ENCODE peak calls at places on chromosomes 2 and 18, in seven cellular contexts. I, L, D, T, F, W and J are unnamed samples.

GRCh38 chr2:71941731-71942575 is 205.7 kb downstream of the CYP26B1 start:
- DNase-seq in W (no peak), D (peak; percentile 56), L (no peak), T (no peak), I (no peak), F (no peak), J (no peak)

GRCh38 chr2:121605820-121606733 is 43.2 kb downstream of the CLASP1 start:
- DNase-seq in D (no peak), L (no peak), W (no peak), F (no peak), I (no peak), T (no peak), J (no peak)

GRCh38 chr18:46518438-46518837 is 138.6 kb downstream of the LOXHD1 start:
- DNase-seq in T (no peak), F (no peak), D (no peak), I (no peak), L (no peak), W (peak; percentile 40), J (no peak)

GRCh38 chr2:88263861-88264260 is 93.7 kb downstream of the THNSL2 start:
- DNase-seq in F (no peak), I (no peak), W (no peak), T (no peak), D (no peak), L (no peak), J (no peak)

GRCh38 chr18:49339146-49339545 is 121.3 kb downstream of the DYM start:
- DNase-seq in L (no peak), W (no peak), T (no peak), I (no peak), D (no peak), F (no peak), J (no peak)

GRCh38 chr2:128752691-128753263 is 434.1 kb upstream of the HS6ST1 start:
- DNase-seq in L (no peak), W (no peak), F (no peak), D (no peak), T (no peak), I (no peak), J (no peak)

GRCh38 chr2:205494856-205495255 is 187.4 kb upstream of the NRP2 start:
- DNase-seq in I (no peak), F (no peak), D (no peak), W (no peak), L (no peak), T (no peak), J (no peak)

GRCh38 chr2:132911726-132912724 is 242.0 kb upstream of the LYPD1 start:
- DNase-seq in L (no peak), T (peak; percentile 56), I (no peak), W (peak; percentile 59), F (no peak), D (no peak), J (no peak)

GRCh38 chr18:74023220-74023619 is 124.4 kb downstream of the FBXO15 start:
- DNase-seq in T (no peak), L (no peak), F (no peak), D (no peak), W (no peak), I (no peak), J (no peak)

GRCh38 chr2:98445708-98446577 is 1.3 kb downstream of the INPP4A start:
- DNase-seq in T (no peak), F (no peak), I (no peak), L (no peak), D (no peak), W (no peak), J (no peak)

GRCh38 chr2:164879901-164880535 is 38.4 kb upstream of the COBLL1 start:
- DNase-seq in F (no peak), I (no peak), W (no peak), D (no peak), T (no peak), L (no peak), J (no peak)

GRCh38 chr2:19797871-19798270 is 103.9 kb downstream of the TTC32 start:
- DNase-seq in I (no peak), W (no peak), D (no peak), L (no peak), T (no peak), F (no peak), J (no peak)

GRCh38 chr2:102082591-102083586 is 59.7 kb upstream of the IL1R1 start:
- DNase-seq in I (no peak), T (peak; percentile 93), W (no peak), L (peak; percentile 56), F (no peak), D (no peak), J (no peak)

GRCh38 chr18:48037481-48038271 is 107.2 kb upstream of the SMAD2 start:
- DNase-seq in T (no peak), D (peak; percentile 76), F (no peak), I (no peak), L (peak; percentile 26), W (no peak), J (no peak)

GRCh38 chr2:61855178-61855523 is 1.3 kb upstream of the FAM161A start:
- DNase-seq in T (peak; percentile 43), W (no peak), L (no peak), D (no peak), F (no peak), I (no peak), J (no peak)

GRCh38 chr18:53567935-53568574 is 656.4 kb downstream of the MBD2 start:
- DNase-seq in D (no peak), W (peak; percentile 32), T (peak; percentile 32), I (no peak), L (no peak), F (peak; percentile 6), J (peak; percentile 1)

GRCh38 chr2:128748336-128748735 is 429.7 kb upstream of the HS6ST1 start:
- DNase-seq in W (no peak), I (no peak), T (no peak), L (no peak), F (no peak), D (no peak), J (no peak)

GRCh38 chr2:45974056-45974455 is 322.6 kb downstream of the PRKCE start:
- DNase-seq in D (no peak), F (no peak), W (no peak), T (no peak), L (no peak), I (no peak), J (no peak)

GRCh38 chr2:111702119-111702808 is 181.7 kb downstream of the ANAPC1 start:
- DNase-seq in T (peak; percentile 53), L (peak; percentile 56), I (peak; percentile 20), W (peak; percentile 56), F (peak; percentile 75), D (no peak), J (no peak)

GRCh38 chr18:50961974-50962373 is 5.9 kb upstream of the ELAC1 start:
- DNase-seq in L (no peak), I (no peak), D (no peak), T (no peak), F (no peak), W (no peak), J (no peak)

GRCh38 chr2:134212726-134213125 is 41.1 kb upstream of the MGAT5 start:
- DNase-seq in F (no peak), D (no peak), L (no peak), W (no peak), I (no peak), T (no peak), J (no peak)

GRCh38 chr2:180367831-180368230 is 360.7 kb upstream of the CWC22 start:
- DNase-seq in W (no peak), T (peak; percentile 59), L (no peak), F (no peak), I (no peak), D (no peak), J (peak; percentile 98)

GRCh38 chr2:174180837-174181236 is 67.5 kb downstream of the OLA1 start:
- DNase-seq in T (no peak), I (no peak), W (no peak), D (no peak), F (no peak), L (no peak), J (no peak)

GRCh38 chr2:159737292-159737916 is 25.1 kb downstream of the MARCHF7 start:
- DNase-seq in F (no peak), D (no peak), W (no peak), L (no peak), T (no peak), I (no peak), J (no peak)

GRCh38 chr2:42369551-42370229 is 8.7 kb upstream of the COX7A2L start:
- DNase-seq in I (no peak), L (no peak), F (no peak), T (no peak), W (peak; percentile 28), D (no peak), J (no peak)

GRCh38 chr18:27608742-27609141 is 423.6 kb upstream of the CHST9 start:
- DNase-seq in D (no peak), I (no peak), L (no peak), W (no peak), F (no peak), T (no peak), J (no peak)
- TF ChIP-seq CTCF in D (no peak), I (no peak), L (peak; percentile 52), W (peak; percentile 47), F (peak; percentile 29), T (peak; percentile 54), J (peak; percentile 48)

GRCh38 chr2:241147336-241147735 is 1.9 kb downstream of the PASK start:
- DNase-seq in D (no peak), T (no peak), L (no peak), I (no peak), F (no peak), W (no peak), J (no peak)

GRCh38 chr2:241148891-241149674 is at the start of gene PASK:
- DNase-seq in D (peak; percentile 97), F (peak; percentile 90), L (peak; percentile 95), I (peak; percentile 86), W (peak; percentile 97), T (peak; percentile 93), J (peak; percentile 89)

GRCh38 chr2:241149925-241150659 is at the start of gene PPP1R7:
- DNase-seq in L (peak; percentile 87), T (peak; percentile 95), F (peak; percentile 94), W (peak; percentile 98), D (peak; percentile 98), I (peak; percentile 94), J (peak; percentile 74)

GRCh38 chr2:241149675-241149924 is 328 bp upstream of the PASK start:
- DNase-seq in F (no peak), D (no peak), I (no peak), W (no peak), L (no peak), T (no peak), J (no peak)

GRCh38 chr2:241148239-241148638 is 1.0 kb downstream of the PASK start:
- DNase-seq in T (no peak), D (no peak), I (no peak), L (no peak), W (no peak), F (no peak), J (no peak)
- H3K4me3 ChIP-seq in T (no peak overlapping the region), D (peak overlapping the region; percentile 99), I (peak overlapping the region; percentile 99), L (peak overlapping the region; percentile 83), W (peak overlapping the region; percentile 90), F (peak overlapping the region; percentile 81), J (peak overlapping the region; percentile 79)

DNA sequence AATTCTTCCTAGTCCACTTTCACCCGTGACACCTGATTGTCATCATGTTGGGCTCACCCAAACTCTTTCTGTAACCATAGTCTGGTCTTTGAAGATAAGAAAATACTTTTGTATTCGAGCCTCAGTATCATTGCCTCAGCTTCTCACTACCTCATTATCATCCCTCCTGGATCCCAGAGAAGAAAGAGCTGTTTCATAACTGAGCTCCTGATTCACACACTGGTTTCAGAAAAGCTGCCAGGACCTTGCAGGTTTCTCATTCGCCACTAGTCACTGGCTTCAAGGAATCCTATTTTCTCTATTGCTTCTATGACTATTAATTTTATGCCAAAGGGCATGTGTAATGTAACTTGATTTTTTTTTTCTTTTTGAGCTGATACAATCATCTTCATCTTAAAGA is 2.9 kb upstream of the CRIM1 start:
- DNase-seq in L (no peak), W (no peak), D (no peak), T (peak; percentile 78), I (no peak), F (no peak), J (no peak)
- TF ChIP-seq CTCF in L (no peak), W (peak; percentile 17), D (no peak), T (no peak), I (no peak), F (no peak), J (no peak)

GRCh38 chr2:120404274-120404673 is 58.3 kb downstream of the INHBB start:
- DNase-seq in T (no peak), W (no peak), I (no peak), D (peak; percentile 19), F (no peak), L (no peak), J (no peak)
- H3K4me3 ChIP-seq in T (no peak overlapping the region), W (no peak overlapping the region), I (no peak overlapping the region), D (no peak overlapping the region), F (no peak overlapping the region), L (no peak overlapping the region), J (no peak overlapping the region)